ENCODE peak calls at places on chromosomes 2 and 18, in nine cellular contexts. G, Y, P, K, E, W, M, R and L are unnamed samples.
A peak's percentile ranks its signal among the peaks of the same experiment; 100 is the strongest.

GRCh38 chr2:181324912-181325311 is 132.3 kb upstream of the ITGA4 start:
- DNase-seq in G (no peak), K (no peak), W (no peak), Y (no peak), M (no peak), P (no peak), E (no peak), R (no peak), L (no peak)

GRCh38 chr2:7594211-7594610 is 677.0 kb downstream of the RNF144A start:
- DNase-seq in P (no peak), G (no peak), M (no peak), W (no peak), K (no peak), Y (no peak), R (no peak), E (no peak), L (no peak)

GRCh38 chr2:103615706-103616105 is 853.9 kb downstream of the TMEM182 start:
- DNase-seq in R (no peak), E (no peak), P (no peak), W (no peak), Y (no peak), M (no peak), G (no peak), K (no peak), L (no peak)

GRCh38 chr2:178491612-178492011 is 11.4 kb downstream of the PLEKHA3 start:
- DNase-seq in M (no peak), G (no peak), W (no peak), R (no peak), Y (no peak), E (no peak), K (no peak), P (no peak), L (no peak)

GRCh38 chr2:43452318-43452731 is 143.5 kb downstream of the THADA start:
- DNase-seq in K (no peak), Y (no peak), M (no peak), P (no peak), R (peak; percentile 58), E (peak; percentile 71), W (no peak), G (no peak), L (no peak)

GRCh38 chr2:225182126-225182525 is 139.9 kb upstream of the DOCK10 start:
- DNase-seq in P (no peak), R (no peak), Y (no peak), K (no peak), E (no peak), M (no peak), W (no peak), G (no peak), L (no peak)

GRCh38 chr18:8730080-8730827 is 24.9 kb downstream of the MTCL1 start:
- DNase-seq in M (no peak), K (no peak), R (peak; percentile 35), E (peak; percentile 95), P (peak; percentile 75), W (peak; percentile 91), Y (peak; percentile 74), G (no peak), L (no peak)

GRCh38 chr2:128607981-128608506 is 289.4 kb upstream of the HS6ST1 start:
- DNase-seq in W (no peak), P (peak; percentile 50), G (no peak), E (no peak), M (no peak), Y (no peak), K (no peak), R (no peak), L (peak; percentile 72)

GRCh38 chr2:184472481-184472880 is 125.8 kb upstream of the ZNF804A start:
- DNase-seq in G (no peak), R (no peak), M (no peak), K (no peak), Y (no peak), W (no peak), E (no peak), P (no peak), L (no peak)

GRCh38 chr2:184793196-184793595 is 194.9 kb downstream of the ZNF804A start:
- DNase-seq in E (no peak), M (no peak), G (no peak), R (no peak), Y (no peak), K (no peak), P (no peak), W (no peak), L (no peak)

GRCh38 chr2:95359501-95359930 is 43.0 kb upstream of the FAHD2A start:
- DNase-seq in R (no peak), K (peak; percentile 22), M (peak; percentile 36), P (peak; percentile 53), G (no peak), W (no peak), E (no peak), Y (no peak), L (no peak)

GRCh38 chr18:80252136-80252535 is 4.8 kb upstream of the PARD6G start:
- DNase-seq in G (no peak), W (no peak), Y (no peak), M (no peak), R (no peak), P (no peak), E (no peak), K (no peak), L (no peak)

GRCh38 chr2:225932741-225933413 is 533.4 kb downstream of the NYAP2 start:
- DNase-seq in M (no peak), G (no peak), K (no peak), Y (no peak), R (no peak), W (no peak), E (no peak), P (no peak), L (no peak)

GRCh38 chr2:181077128-181077709 is 96.8 kb downstream of the UBE2E3 start:
- DNase-seq in E (peak; percentile 56), R (no peak), K (no peak), M (no peak), Y (peak; percentile 22), P (no peak), W (peak; percentile 60), G (no peak), L (no peak)

GRCh38 chr18:24727685-24728084 is 267.2 kb downstream of the HRH4 start:
- DNase-seq in W (no peak), M (no peak), P (no peak), R (no peak), K (peak; percentile 51), G (no peak), Y (no peak), E (no peak), L (no peak)

GRCh38 chr2:223549215-223549614 is 52.9 kb downstream of the SCG2 start:
- DNase-seq in K (no peak), G (no peak), W (peak; percentile 24), M (no peak), P (no peak), Y (peak; percentile 99), R (no peak), E (peak; percentile 88), L (no peak)
- TF ChIP-seq POLR2AphosphoS5 in K (no peak), G (no peak), W (no peak), M (no peak), P (no peak), Y (peak; percentile 91), R (no peak), E (peak; percentile 89), L (no peak)

DNA sequence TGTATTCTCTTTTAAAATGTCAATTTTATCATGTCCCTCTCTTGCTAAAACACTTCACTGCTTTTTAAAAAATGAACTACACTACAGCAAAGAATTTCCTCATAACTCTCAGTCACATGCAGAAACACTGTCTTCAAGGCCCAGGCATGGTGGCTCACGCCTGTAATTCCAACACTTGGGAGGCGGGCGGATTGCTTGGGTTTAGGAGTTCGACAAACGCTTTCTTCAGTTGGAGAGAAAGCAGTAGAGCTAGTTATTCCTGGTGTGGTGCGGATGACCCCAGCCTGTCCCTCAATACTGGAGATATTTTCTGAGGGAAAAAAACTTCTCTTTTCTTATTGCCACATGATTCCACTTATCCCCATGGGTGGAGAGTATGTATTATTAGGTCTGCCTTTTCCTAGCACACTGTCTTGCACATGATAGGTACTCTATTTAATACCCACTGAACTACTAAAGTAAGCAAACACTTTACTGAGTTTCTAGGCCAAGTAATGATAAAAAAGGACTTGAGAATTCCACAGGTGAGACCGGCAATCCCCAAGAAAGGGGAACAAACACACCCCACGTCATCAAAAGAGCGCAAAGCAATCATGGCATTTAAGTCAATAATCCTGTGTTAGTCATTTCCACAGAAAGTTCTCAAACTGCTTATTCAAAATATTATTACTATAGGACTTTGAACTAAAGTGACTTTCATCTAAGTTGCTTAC is 77.1 kb downstream of the SPIRE1 start:
- DNase-seq in R (no peak), P (no peak), G (no peak), M (no peak), K (no peak), W (no peak), E (no peak), Y (no peak), L (no peak)
- TF ChIP-seq CTCF in R (no peak), P (no peak), G (no peak), M (no peak), K (no peak), W (no peak), E (no peak), Y (no peak), L (no peak)

GRCh38 chr2:143455317-143455716 is 326.1 kb downstream of the ARHGAP15 start:
- DNase-seq in K (no peak), R (no peak), G (no peak), Y (no peak), E (no peak), W (no peak), M (no peak), P (no peak), L (no peak)

GRCh38 chr2:143452817-143453462 is 323.7 kb downstream of the ARHGAP15 start:
- DNase-seq in Y (no peak), R (no peak), W (no peak), G (no peak), P (no peak), K (no peak), M (no peak), E (no peak), L (no peak)

DNA sequence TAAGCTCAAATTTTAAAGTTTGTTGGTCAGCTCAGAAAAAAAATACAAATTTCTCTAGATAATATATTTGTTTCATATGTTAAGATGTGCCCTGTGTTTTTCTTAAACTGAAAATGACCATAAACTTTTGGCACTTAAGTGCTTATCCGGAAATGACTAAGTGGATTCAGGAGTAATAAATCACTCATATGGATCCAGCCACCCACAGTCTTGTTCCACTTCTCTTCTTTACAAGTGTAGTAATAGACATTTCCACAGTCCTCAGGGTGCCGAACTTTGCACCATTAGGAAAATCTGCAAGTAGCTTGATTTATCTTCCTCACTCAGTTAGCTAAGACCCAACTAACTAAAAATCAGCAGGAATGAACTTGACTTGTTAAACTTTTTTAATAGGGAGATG is 322.4 kb downstream of the ARHGAP15 start:
- DNase-seq in E (peak; percentile 81), W (no peak), M (no peak), R (no peak), Y (no peak), G (no peak), K (no peak), P (no peak), L (no peak)
- TF ChIP-seq POLR2AphosphoS5 in E (no peak), W (no peak), M (no peak), R (no peak), Y (no peak), G (no peak), K (no peak), P (no peak), L (no peak)

DNA sequence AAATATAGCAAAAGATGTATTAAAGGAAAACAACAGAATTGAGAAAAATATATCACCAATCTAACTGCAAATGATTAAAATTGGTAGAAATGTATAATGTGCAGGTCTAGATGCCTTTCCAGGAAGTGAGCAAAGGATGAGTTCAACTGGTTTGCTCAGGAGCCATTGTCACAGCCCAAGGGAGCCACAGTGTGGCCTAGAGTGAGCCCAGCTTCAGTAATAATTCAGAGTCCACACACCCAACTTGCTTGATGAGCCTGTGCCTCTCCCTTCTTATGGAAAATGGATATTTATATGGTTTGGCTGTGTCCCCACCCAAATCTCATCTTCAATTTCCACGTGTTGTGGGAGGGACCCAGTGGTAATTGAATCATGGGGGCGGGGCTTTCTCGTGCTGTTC is 92.2 kb upstream of the ASAP2 start:
- DNase-seq in M (no peak), P (no peak), G (no peak), R (no peak), K (no peak), W (no peak), E (no peak), Y (no peak), L (peak; percentile 6)
- TF ChIP-seq CTCF in M (no peak), P (no peak), G (no peak), R (no peak), K (peak; percentile 3), W (peak; percentile 11), E (no peak), Y (peak; percentile 9), L (no peak)